ENCODE peak calls at places on chromosomes 5 and 9, in ten cellular contexts. T is tibial artery; H is tibial nerve; S is heart right ventricle; F is mammary epithelial cell; B is CD8-positive, alpha-beta T cell; C is hepatocyte; N is esophagus squamous epithelium; V is gastrocnemius medialis; O is cardiac muscle cell. Q is an unnamed sample. For H3K9me3, the result is how much of the 10 kb centered on the place peaks cover.

GRCh38 chr5:147752033-147752432 is 30.5 kb downstream of the JAKMIP2 start:
- DNase-seq in B (no peak), V (no peak), S (no peak), N (no peak), C (no peak), T (no peak), O (no peak), F (no peak), H (no peak), Q (no peak)

GRCh38 chr5:36870399-36871040 is 6.0 kb upstream of the NIPBL start:
- DNase-seq in N (no peak), T (no peak), H (no peak), O (peak), F (peak), S (no peak), C (peak), V (no peak), B (no peak), Q (no peak)

GRCh38 chr9:113868501-113868900 is 7.6 kb upstream of the ZNF618 start:
- DNase-seq in F (no peak), O (no peak), H (no peak), C (no peak), S (no peak), T (no peak), V (no peak), B (no peak), N (no peak), Q (no peak)

GRCh38 chr9:121323449-121324151 is 46.5 kb downstream of the STOM start:
- DNase-seq in H (no peak), F (no peak), S (no peak), T (no peak), O (no peak), V (no peak), C (no peak), B (no peak), N (no peak), Q (no peak)

GRCh38 chr5:81209869-81210268 is 23.3 kb upstream of the CKMT2 start:
- DNase-seq in C (no peak), H (no peak), F (no peak), O (no peak), B (no peak), S (no peak), N (no peak), V (no peak), T (no peak), Q (no peak)

GRCh38 chr5:146721073-146721830 is 157.3 kb downstream of the PPP2R2B start:
- DNase-seq in O (no peak), T (no peak), H (no peak), B (no peak), S (no peak), C (no peak), F (no peak), N (no peak), V (no peak), Q (no peak)

GRCh38 chr5:105745111-105745510 is 1925.6 kb downstream of the EFNA5 start:
- DNase-seq in F (no peak), V (no peak), C (no peak), S (no peak), T (no peak), O (no peak), B (no peak), N (no peak), H (no peak), Q (no peak)

GRCh38 chr5:108216890-108217289 is 165.0 kb downstream of the FBXL17 start:
- DNase-seq in B (no peak), N (no peak), O (no peak), H (no peak), C (peak), S (no peak), V (no peak), F (peak), T (no peak), Q (peak)

GRCh38 chr5:180599981-180600553 is 8.8 kb upstream of the SCGB3A1 start:
- DNase-seq in S (no peak), V (no peak), N (no peak), O (no peak), F (no peak), B (no peak), C (no peak), T (peak), H (no peak), Q (no peak)

GRCh38 chr5:72597456-72597948 is 90.3 kb upstream of the ZNF366 start:
- DNase-seq in C (peak), S (peak), V (peak), O (peak), B (no peak), T (no peak), H (no peak), N (no peak), F (peak), Q (peak)

GRCh38 chr5:142888469-142889085 is 118.4 kb downstream of the ARHGAP26 start:
- DNase-seq in T (no peak), N (no peak), S (peak), F (no peak), H (no peak), O (peak), C (peak), V (no peak), B (no peak), Q (peak)

GRCh38 chr5:52811067-52811749 is 23.5 kb downstream of the ITGA1 start:
- DNase-seq in V (no peak), S (no peak), H (no peak), B (no peak), C (peak), F (peak), N (no peak), T (peak), O (no peak), Q (peak)

GRCh38 chr9:136562746-136563506 is 17.1 kb upstream of the NOTCH1 start:
- DNase-seq in N (no peak), C (no peak), H (no peak), T (no peak), B (no peak), O (no peak), S (no peak), V (no peak), F (no peak), Q (no peak)

GRCh38 chr5:135210286-135211055 is 176.4 kb upstream of the PITX1 start:
- DNase-seq in C (no peak), T (peak), N (no peak), F (no peak), B (no peak), O (no peak), S (no peak), V (no peak), H (no peak), Q (peak)

GRCh38 chr5:139394654-139395566 is at the start of gene PROB1:
- DNase-seq in T (no peak), B (no peak), V (peak), C (no peak), O (no peak), N (no peak), H (no peak), S (peak), F (no peak), Q (no peak)

GRCh38 chr5:116045821-116046220 is 13.5 kb downstream of the ARL14EPL start:
- DNase-seq in O (no peak), H (no peak), C (no peak), N (no peak), T (no peak), F (no peak), B (no peak), S (no peak), V (no peak), Q (no peak)

GRCh38 chr5:142828797-142829535 is 58.8 kb downstream of the ARHGAP26 start:
- DNase-seq in T (no peak), N (no peak), V (no peak), F (no peak), O (peak), H (no peak), C (no peak), S (no peak), B (no peak), Q (no peak)

GRCh38 chr5:92979716-92980115 is 601.3 kb downstream of the NR2F1-AS1 start:
- DNase-seq in T (no peak), O (no peak), H (no peak), S (no peak), C (no peak), F (no peak), V (no peak), B (no peak), N (no peak), Q (no peak)

GRCh38 chr9:93114169-93114983 is 18.4 kb downstream of the CARD19 start:
- DNase-seq in F (no peak), S (no peak), N (no peak), B (no peak), C (no peak), O (no peak), H (no peak), T (peak), V (peak), Q (no peak)

GRCh38 chr5:159581502-159582249 is 251.4 kb upstream of the IL12B start:
- DNase-seq in N (no peak), V (no peak), B (no peak), F (peak), S (peak), H (no peak), O (peak), T (no peak), C (no peak), Q (peak)

GRCh38 chr5:72611111-72611724 is 104.0 kb upstream of the ZNF366 start:
- DNase-seq in V (peak), N (peak), C (peak), F (peak), H (peak), B (peak), S (peak), T (peak), O (peak), Q (peak)

GRCh38 chr9:5459289-5459829 is 9.0 kb downstream of the CD274 start:
- DNase-seq in F (peak), V (no peak), H (no peak), S (no peak), O (no peak), N (no peak), T (no peak), C (no peak), B (no peak), Q (no peak)

GRCh38 chr5:56951131-56951945 is 585 bp downstream of the MIER3 start:
- DNase-seq in H (no peak), S (peak), B (peak), F (peak), V (no peak), O (peak), T (peak), C (peak), N (no peak), Q (peak)

GRCh38 chr5:156367602-156368001 is 40.6 kb downstream of the SGCD start:
- DNase-seq in T (peak), B (no peak), V (peak), H (no peak), C (no peak), S (no peak), O (no peak), F (no peak), N (no peak), Q (peak)

GRCh38 chr9:136252846-136253245 is 7.2 kb upstream of the QSOX2 start:
- DNase-seq in T (no peak), N (no peak), H (no peak), O (no peak), C (no peak), F (no peak), V (no peak), B (no peak), S (no peak), Q (no peak)

GRCh38 chr9:136751244-136751643 is 2.9 kb upstream of the LCN6 start:
- DNase-seq in B (no peak), O (no peak), V (no peak), C (no peak), H (no peak), T (no peak), F (no peak), N (no peak), S (no peak), Q (no peak)

GRCh38 chr5:148374693-148375360 is 8.9 kb upstream of the FBXO38 start:
- DNase-seq in F (peak), V (no peak), T (no peak), C (peak), O (peak), B (no peak), H (no peak), N (no peak), S (no peak), Q (peak)

GRCh38 chr9:126482361-126483044 is 131.2 kb upstream of the LMX1B start:
- DNase-seq in O (peak), N (no peak), H (no peak), S (no peak), B (no peak), C (peak), T (peak), F (no peak), V (peak), Q (no peak)

GRCh38 chr9:86353591-86354047 is 591 bp downstream of the TUT7 start:
- DNase-seq in T (no peak), F (peak), B (peak), S (no peak), V (peak), N (no peak), C (peak), O (peak), H (no peak), Q (peak)

GRCh38 chr5:81165493-81166119 is 67.5 kb upstream of the CKMT2 start:
- DNase-seq in V (no peak), S (peak), T (no peak), C (peak), N (no peak), B (peak), O (peak), H (peak), F (peak), Q (peak)

GRCh38 chr9:90830977-90831376 is 29.4 kb downstream of the SYK start:
- DNase-seq in T (no peak), O (no peak), B (no peak), V (no peak), S (no peak), N (no peak), H (no peak), C (no peak), F (no peak), Q (no peak)

GRCh38 chr9:128554155-128554862 is 1.9 kb downstream of the SPTAN1 start:
- DNase-seq in H (peak), F (peak), N (no peak), C (peak), T (peak), V (peak), O (peak), S (peak), B (no peak), Q (peak)

GRCh38 chr5:151708126-151708525 is 21.4 kb upstream of the SPARC start:
- DNase-seq in T (no peak), N (no peak), B (no peak), V (no peak), C (no peak), S (no peak), F (no peak), O (no peak), H (no peak), Q (peak)

GRCh38 chr9:22446589-22446949 is at the start of gene DMRTA1:
- DNase-seq in O (peak), F (peak), V (peak), N (no peak), S (peak), C (peak), B (no peak), H (peak), T (peak), Q (no peak)

GRCh38 chr9:70113403-70114022 is 69.9 kb downstream of the MAMDC2 start:
- DNase-seq in V (peak), N (no peak), O (peak), H (peak), T (peak), B (no peak), F (no peak), C (peak), S (peak), Q (peak)

GRCh38 chr5:34826347-34826746 is 12.6 kb upstream of the TTC23L start:
- DNase-seq in B (no peak), S (no peak), O (peak), T (no peak), N (no peak), F (no peak), H (no peak), V (no peak), C (no peak), Q (no peak)

GRCh38 chr9:78782234-78782633 is 485.3 kb downstream of the PSAT1 start:
- DNase-seq in N (no peak), O (no peak), F (no peak), C (no peak), V (no peak), T (no peak), S (no peak), B (no peak), H (no peak), Q (no peak)

DNA sequence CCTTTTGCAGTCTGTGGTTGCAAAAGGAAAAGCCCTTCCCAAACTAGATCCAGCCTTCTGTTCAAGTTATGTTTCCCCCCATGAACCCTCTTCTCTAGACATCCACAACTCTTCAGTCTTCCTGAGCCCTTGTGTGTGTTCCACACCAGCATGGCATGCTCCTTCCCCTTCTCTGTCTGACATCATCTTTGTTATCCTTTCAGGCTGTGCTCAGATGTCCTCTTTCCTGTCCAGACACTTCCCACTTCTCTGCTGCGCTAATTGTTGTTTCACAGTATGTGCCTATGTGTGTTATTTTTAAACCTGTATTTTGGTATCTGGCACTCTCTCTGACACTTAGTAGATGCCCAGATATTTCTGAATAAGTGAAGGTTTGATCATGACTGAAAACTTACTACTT is 38.2 kb downstream of the FOCAD start:
- DNase-seq in F (peak), T (no peak), N (no peak), B (no peak), O (no peak), H (no peak), C (no peak), V (no peak), S (peak), Q (no peak)
- H3K4me3 ChIP-seq in F (no peak), T (no peak), N (no peak), B (no peak), O (no peak), H (no peak), C (no peak), V (no peak), S (no peak), Q (no peak)

DNA sequence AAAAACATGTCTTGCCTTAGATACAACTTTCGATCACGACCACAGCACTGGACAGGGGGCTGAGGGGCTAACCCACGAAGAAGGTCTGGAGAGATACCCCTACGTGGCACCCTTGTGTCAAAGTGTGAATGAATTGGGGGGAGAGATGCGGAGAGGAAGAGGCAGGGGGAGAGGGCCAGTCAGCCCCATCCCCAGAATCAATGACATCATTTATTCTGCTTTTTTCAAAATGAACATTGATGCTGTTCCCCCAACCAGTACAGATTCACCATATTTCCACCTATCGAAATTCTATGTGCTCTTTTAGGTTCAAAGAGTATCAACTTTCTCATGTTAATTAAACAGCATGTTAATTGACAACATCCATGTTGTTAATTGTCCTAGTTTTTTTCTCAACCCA is 32.4 kb downstream of the DAP start:
- DNase-seq in N (no peak), H (no peak), O (no peak), F (no peak), C (no peak), B (no peak), S (no peak), V (no peak), T (no peak), Q (no peak)
- H3K9me3 ChIP-seq in N (under half), H (under half), O (under half), F (under half), C (under half), B (under half), S (under half), V (under half), T (under half), Q (under half)

DNA sequence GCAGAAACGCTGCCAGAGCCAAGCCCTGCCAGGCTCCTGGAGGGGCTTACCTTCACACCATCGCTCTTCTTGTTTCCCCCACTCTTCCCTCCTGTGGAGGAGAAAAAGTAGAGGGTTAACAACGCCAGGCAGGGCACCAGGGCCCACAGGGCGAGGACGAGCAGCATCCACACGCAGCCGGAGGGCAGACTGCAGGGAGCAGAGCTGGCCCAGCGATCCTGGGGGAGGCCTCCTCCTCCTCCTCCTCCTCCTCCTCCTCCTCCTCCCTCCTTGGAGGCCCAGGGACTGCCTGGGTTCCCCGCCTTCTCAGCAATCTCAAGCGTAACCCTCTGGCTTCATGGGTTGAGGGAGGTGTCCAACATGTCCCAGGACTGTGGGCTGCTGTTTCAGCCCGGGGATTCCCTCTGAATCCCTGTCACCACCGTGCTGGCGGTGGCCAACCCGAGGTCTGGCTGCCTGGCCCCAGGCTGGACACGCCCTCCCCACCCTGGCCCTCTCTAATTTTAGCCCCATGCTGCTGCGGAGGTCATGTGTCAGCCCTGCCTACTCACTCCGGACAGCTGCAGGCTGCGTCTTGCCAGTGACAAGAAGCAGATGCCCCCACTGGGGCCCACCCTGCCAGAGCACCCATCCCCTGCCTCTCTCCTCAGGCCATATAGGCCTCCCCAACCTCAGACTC is 44.3 kb downstream of the CAMK2A start:
- DNase-seq in T (peak), F (no peak), B (no peak), V (peak), C (peak), O (peak), S (peak), H (no peak), N (no peak), Q (no peak)
- H3K4me3 ChIP-seq in T (no peak), F (no peak), B (no peak), V (peak), C (no peak), O (peak), S (peak), H (no peak), N (no peak), Q (no peak)

DNA sequence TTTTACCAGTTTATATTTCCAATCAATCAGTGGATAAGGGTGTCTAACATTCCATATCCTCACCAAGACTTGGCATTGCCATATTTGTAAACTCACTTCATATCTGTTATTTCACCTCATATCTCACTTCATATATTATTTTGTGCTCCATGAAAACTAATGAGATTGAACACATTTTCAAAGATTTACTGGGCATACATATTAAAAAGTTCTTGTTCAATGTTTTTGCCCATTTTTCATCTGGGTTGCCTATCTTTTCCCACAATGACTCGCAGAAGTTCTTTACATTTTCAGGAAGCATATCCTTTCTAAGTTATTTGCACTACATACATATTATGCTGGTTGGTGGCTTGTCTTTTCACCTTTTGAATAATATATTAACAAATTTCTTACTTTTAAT is 15.3 kb downstream of the ZNF510 start:
- DNase-seq in B (no peak), V (no peak), F (no peak), H (no peak), C (no peak), O (no peak), N (no peak), S (no peak), T (no peak), Q (no peak)
- H3K9me3 ChIP-seq in B (half or more), V (half or more), F (half or more), H (half or more), C (half or more), O (under half), N (half or more), S (under half), T (under half), Q (half or more)

DNA sequence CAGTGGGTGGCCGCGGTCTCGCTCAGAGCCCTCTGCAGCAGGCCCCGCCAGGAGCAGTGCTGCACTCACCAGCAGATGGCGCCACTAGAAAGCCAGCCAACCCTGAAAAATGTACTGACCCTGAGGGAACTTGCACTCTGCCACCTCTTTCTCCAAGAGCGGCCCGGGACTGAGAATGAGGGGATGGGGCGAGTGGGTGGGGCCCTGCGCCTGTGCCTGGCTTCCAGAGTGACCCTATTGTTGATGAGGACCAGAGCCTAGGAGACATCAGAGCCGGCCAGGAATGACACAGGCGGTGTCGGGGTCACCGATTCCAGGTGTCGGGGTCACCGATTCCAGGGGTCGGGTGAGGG is 2.9 kb upstream of the IL17B start:
- DNase-seq in T (peak), C (peak), S (peak), N (no peak), H (peak), B (peak), F (peak), V (peak), O (peak), Q (peak)
- H3K4me3 ChIP-seq in T (peak), C (no peak), S (no peak), N (peak), H (no peak), B (no peak), F (no peak), V (no peak), O (no peak), Q (no peak)

GRCh38 chr9:101417389-101417788 is 18.2 kb downstream of the ALDOB start:
- DNase-seq in T (no peak), C (no peak), N (no peak), B (no peak), F (no peak), H (no peak), S (no peak), O (no peak), V (no peak), Q (no peak)
- H3K9me3 ChIP-seq in T (under half), C (under half), N (under half), B (under half), F (under half), H (half or more), S (under half), O (under half), V (under half), Q (under half)